ENCODE peak calls at places on chromosomes 16 and 17, in five cellular contexts. H is stimulated activated naive CD4-positive, alpha-beta T cell treated with Interleukin-2 at 50 U/mL for 16 hours; I is NCI-H748 treated with DMSO at 0.1 percent for 48 hours; K is HEK293T; X is stomach. M is an unnamed sample.

GRCh38 chr16:29745853-29746345 is at the start of gene C16orf54:
- DNase-seq in H (peak; percentile 86), I (no peak), K (no peak), X (peak; percentile 73), M (peak; percentile 99)

GRCh38 chr17:58352843-58353719 is 1.1 kb upstream of the SUPT4H1 start:
- DNase-seq in H (peak; percentile 8), I (peak; percentile 20), K (peak; percentile 56), X (no peak), M (peak; percentile 19)

GRCh38 chr17:46154151-46154816 is 38.9 kb downstream of the KANSL1 start:
- DNase-seq in H (no peak), I (no peak), K (no peak), X (no peak), M (peak; percentile 23)

GRCh38 chr17:82648761-82649474 is 674 bp upstream of the WDR45B start:
- DNase-seq in H (no peak), I (peak; percentile 19), K (peak; percentile 73), X (peak; percentile 43), M (no peak)

GRCh38 chr16:78210305-78210704 is 110.9 kb downstream of the WWOX start:
- DNase-seq in H (no peak), I (no peak), K (no peak), X (no peak), M (no peak)

GRCh38 chr17:48002208-48002919 is 31.5 kb downstream of the CDK5RAP3 start:
- DNase-seq in H (no peak), I (peak; percentile 33), K (no peak), X (no peak), M (no peak)

GRCh38 chr17:40517286-40517662 is 15.9 kb upstream of the TNS4 start:
- DNase-seq in H (no peak), I (no peak), K (no peak), X (no peak), M (no peak)

GRCh38 chr17:42016411-42016831 is 818 bp downstream of the DNAJC7 start:
- DNase-seq in H (no peak), I (no peak), K (no peak), X (no peak), M (no peak)

GRCh38 chr17:44414394-44415155 is 25.1 kb upstream of the ITGA2B start:
- DNase-seq in H (no peak), I (no peak), K (no peak), X (no peak), M (no peak)

GRCh38 chr17:18070861-18071340 is 16.8 kb upstream of the DRG2 start:
- DNase-seq in H (no peak), I (no peak), K (peak; percentile 35), X (no peak), M (no peak)

GRCh38 chr17:27245230-27245696 is 48.7 kb upstream of the WSB1 start:
- DNase-seq in H (no peak), I (peak; percentile 40), K (peak; percentile 69), X (peak; percentile 74), M (peak; percentile 6)

GRCh38 chr16:83561876-83562275 is 245.9 kb upstream of the HSBP1 start:
- DNase-seq in H (no peak), I (no peak), K (no peak), X (no peak), M (no peak)

GRCh38 chr17:82531431-82531881 is 11.9 kb downstream of the FOXK2 start:
- DNase-seq in H (no peak), I (no peak), K (no peak), X (no peak), M (no peak)

GRCh38 chr17:20202141-20202574 is 193.0 kb downstream of the SPECC1 start:
- DNase-seq in H (no peak), I (no peak), K (no peak), X (no peak), M (no peak)

GRCh38 chr16:12951392-12951791 is 50.0 kb downstream of the SHISA9 start:
- DNase-seq in H (no peak), I (peak; percentile 54), K (no peak), X (no peak), M (no peak)

GRCh38 chr16:88407807-88408206 is 25.0 kb downstream of the ZNF469 start:
- DNase-seq in H (no peak), I (no peak), K (no peak), X (no peak), M (no peak)

GRCh38 chr17:41687828-41688640 is 651 bp upstream of the EIF1 start:
- DNase-seq in H (peak; percentile 57), I (peak; percentile 70), K (no peak), X (peak; percentile 65), M (peak; percentile 66)

GRCh38 chr16:67672739-67673662 is 6.4 kb downstream of the C16orf86 start:
- DNase-seq in H (peak; percentile 21), I (no peak), K (peak; percentile 74), X (peak; percentile 75), M (peak; percentile 44)

GRCh38 chr17:40122466-40122943 is 734 bp downstream of the MSL1 start:
- DNase-seq in H (no peak), I (no peak), K (no peak), X (no peak), M (no peak)

GRCh38 chr17:38703742-38704644 is 1.1 kb upstream of the MLLT6 start:
- DNase-seq in H (peak; percentile 85), I (peak; percentile 90), K (peak; percentile 27), X (peak; percentile 95), M (peak; percentile 53)

GRCh38 chr16:23499801-23500200 is 10.5 kb downstream of the GGA2 start:
- DNase-seq in H (no peak), I (no peak), K (no peak), X (no peak), M (no peak)

GRCh38 chr16:22077700-22078313 is 14.5 kb upstream of the VWA3A start:
- DNase-seq in H (peak; percentile 57), I (peak; percentile 32), K (peak; percentile 66), X (peak; percentile 74), M (peak; percentile 56)

GRCh38 chr16:69745959-69746358 is 8.8 kb downstream of the NOB1 start:
- DNase-seq in H (no peak), I (no peak), K (no peak), X (no peak), M (no peak)

GRCh38 chr17:40564883-40565744 is at the start of gene CCR7:
- DNase-seq in H (peak; percentile 81), I (no peak), K (no peak), X (peak; percentile 15), M (peak; percentile 86)

GRCh38 chr17:51850206-51850605 is 308.3 kb downstream of the CA10 start:
- DNase-seq in H (no peak), I (no peak), K (no peak), X (no peak), M (no peak)

GRCh38 chr16:48965391-48965790 is 316.2 kb downstream of the CBLN1 start:
- DNase-seq in H (no peak), I (peak; percentile 80), K (no peak), X (no peak), M (no peak)

GRCh38 chr16:2296662-2297505 is 29.0 kb upstream of the RNPS1 start:
- DNase-seq in H (no peak), I (no peak), K (peak; percentile 38), X (peak; percentile 47), M (no peak)

GRCh38 chr16:88405325-88406060 is 22.7 kb downstream of the ZNF469 start:
- DNase-seq in H (no peak), I (no peak), K (no peak), X (peak; percentile 34), M (no peak)

GRCh38 chr17:72280881-72281280 is 160.1 kb downstream of the SOX9 start:
- DNase-seq in H (no peak), I (no peak), K (no peak), X (no peak), M (no peak)

GRCh38 chr17:41583137-41584127 is 3.3 kb downstream of the KRT14 start:
- DNase-seq in H (no peak), I (no peak), K (no peak), X (peak; percentile 30), M (no peak)

GRCh38 chr17:9360610-9361571 is 214.7 kb downstream of the STX8 start:
- DNase-seq in H (no peak), I (no peak), K (no peak), X (no peak), M (no peak)

GRCh38 chr17:65558683-65559311 is 2.7 kb downstream of the AXIN2 start:
- DNase-seq in H (peak; percentile 9), I (peak; percentile 10), K (no peak), X (no peak), M (no peak)

GRCh38 chr17:39538875-39539274 is 68.8 kb downstream of the NEUROD2 start:
- DNase-seq in H (no peak), I (no peak), K (no peak), X (no peak), M (no peak)

GRCh38 chr16:10558746-10559641 is 21.4 kb downstream of the EMP2 start:
- DNase-seq in H (no peak), I (no peak), K (no peak), X (peak; percentile 75), M (no peak)

GRCh38 chr17:62996221-62996620 is 30.2 kb downstream of the TANC2 start:
- DNase-seq in H (no peak), I (no peak), K (no peak), X (no peak), M (no peak)

GRCh38 chr16:12228607-12229499 is 252.3 kb downstream of the SNX29 start:
- DNase-seq in H (no peak), I (peak; percentile 26), K (peak; percentile 73), X (no peak), M (no peak)

GRCh38 chr17:45224671-45225050 is 3.0 kb downstream of the FMNL1 start:
- DNase-seq in H (no peak), I (no peak), K (no peak), X (no peak), M (no peak)

GRCh38 chr17:2883544-2884203 is 87.4 kb downstream of the RAP1GAP2 start:
- DNase-seq in H (no peak), I (no peak), K (no peak), X (no peak), M (no peak)

GRCh38 chr16:67884684-67885083 is at the start of gene NRN1L:
- DNase-seq in H (no peak), I (no peak), K (peak; percentile 78), X (peak; percentile 89), M (no peak)

M was measured in central memory CD4-positive, alpha-beta T cell.